ENCODE peak calls at places on chromosomes 7 and 10, in four cellular contexts. A is IMR-90, Z is thoracic aorta, F is lower lobe of right lung. R is an unnamed sample.

GRCh38 chr10:132913559-132914115 is 28.7 kb downstream of the CFAP46 start:
- DNase-seq in A (no peak), Z (no peak), F (no peak), R (peak; percentile 43)

GRCh38 chr7:28018446-28018845 is 162.1 kb downstream of the JAZF1 start:
- DNase-seq in A (peak; percentile 70), Z (no peak), F (no peak), R (no peak)

GRCh38 chr7:100854146-100854895 is 1.8 kb downstream of the SLC12A9 start:
- DNase-seq in A (no peak), Z (no peak), F (no peak), R (no peak)

GRCh38 chr10:14952851-14953451 is 945 bp downstream of the DCLRE1C start:
- DNase-seq in A (peak; percentile 16), Z (no peak), F (no peak), R (no peak)

GRCh38 chr10:96720422-96721206 is at the start of gene PIK3AP1:
- DNase-seq in A (no peak), Z (no peak), F (peak; percentile 82), R (peak; percentile 88)

GRCh38 chr10:67978749-67979148 is 94.3 kb downstream of the SIRT1 start:
- DNase-seq in A (no peak), Z (no peak), F (no peak), R (no peak)

GRCh38 chr10:30185916-30186315 is 126.5 kb upstream of the JCAD start:
- DNase-seq in A (peak; percentile 90), Z (no peak), F (no peak), R (no peak)

GRCh38 chr7:111098011-111098925 is 7.3 kb downstream of the LRRN3 start:
- DNase-seq in A (peak; percentile 58), Z (no peak), F (no peak), R (no peak)

GRCh38 chr7:41333506-41333905 is 369.4 kb downstream of the INHBA start:
- DNase-seq in A (peak; percentile 87), Z (no peak), F (no peak), R (no peak)

GRCh38 chr7:51316262-51316665 is 345 bp downstream of the COBL start:
- DNase-seq in A (no peak), Z (no peak), F (peak; percentile 71), R (peak; percentile 83)

GRCh38 chr7:47228386-47229014 is 353.4 kb downstream of the TNS3 start:
- DNase-seq in A (no peak), Z (no peak), F (no peak), R (no peak)

GRCh38 chr10:67033878-67034277 is 108.0 kb downstream of the LRRTM3 start:
- DNase-seq in A (no peak), Z (no peak), F (no peak), R (no peak)

GRCh38 chr7:4880218-4880617 is 3.3 kb downstream of the RADIL start:
- DNase-seq in A (no peak), Z (no peak), F (peak; percentile 54), R (no peak)

DNA sequence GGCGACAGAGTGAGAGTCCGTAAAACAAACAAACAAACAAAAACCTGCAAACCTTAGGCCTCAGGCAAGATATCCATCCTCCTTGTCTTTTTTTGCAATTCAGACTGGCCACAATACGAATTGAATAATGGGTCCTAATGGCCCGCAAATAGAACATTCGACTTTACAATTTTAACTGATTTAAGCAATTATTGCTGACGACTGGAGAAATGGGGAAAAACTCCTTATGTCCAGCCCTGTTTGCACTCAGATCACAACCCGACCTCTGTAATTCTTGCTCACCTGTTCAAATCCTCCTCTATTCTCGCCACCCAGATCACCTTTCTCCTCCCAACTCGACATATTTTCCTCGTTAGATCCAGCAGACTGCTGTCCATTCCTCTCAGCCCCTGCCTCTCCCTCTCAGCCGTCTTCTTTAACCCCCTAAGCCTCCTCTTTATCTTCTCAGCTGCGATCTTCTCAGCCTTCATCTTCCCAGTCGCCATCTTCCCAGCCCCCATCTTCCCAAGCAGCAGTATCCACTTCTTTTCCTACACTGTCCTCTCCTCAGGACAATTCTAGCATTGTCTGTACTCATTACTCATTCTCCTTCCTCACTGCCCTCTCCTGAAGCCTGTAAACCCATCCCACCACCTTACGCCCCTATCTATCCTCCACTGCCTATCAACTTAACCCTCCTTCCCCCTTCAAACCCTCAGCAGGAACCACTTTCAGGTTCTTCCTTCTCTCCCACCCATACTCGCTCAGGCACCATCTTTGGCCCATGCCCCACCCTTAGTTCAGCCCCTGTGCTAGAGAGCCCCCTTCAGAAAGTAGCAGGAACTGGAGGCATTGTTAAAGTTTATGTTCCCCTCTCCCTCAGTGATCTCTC is 61.8 kb downstream of the LRRC17 start:
- DNase-seq in A (no peak), Z (no peak), F (no peak), R (no peak)
- TF ChIP-seq CTCF in A (no peak), Z (no peak), F (peak; percentile 9), R (peak; percentile 10)

DNA sequence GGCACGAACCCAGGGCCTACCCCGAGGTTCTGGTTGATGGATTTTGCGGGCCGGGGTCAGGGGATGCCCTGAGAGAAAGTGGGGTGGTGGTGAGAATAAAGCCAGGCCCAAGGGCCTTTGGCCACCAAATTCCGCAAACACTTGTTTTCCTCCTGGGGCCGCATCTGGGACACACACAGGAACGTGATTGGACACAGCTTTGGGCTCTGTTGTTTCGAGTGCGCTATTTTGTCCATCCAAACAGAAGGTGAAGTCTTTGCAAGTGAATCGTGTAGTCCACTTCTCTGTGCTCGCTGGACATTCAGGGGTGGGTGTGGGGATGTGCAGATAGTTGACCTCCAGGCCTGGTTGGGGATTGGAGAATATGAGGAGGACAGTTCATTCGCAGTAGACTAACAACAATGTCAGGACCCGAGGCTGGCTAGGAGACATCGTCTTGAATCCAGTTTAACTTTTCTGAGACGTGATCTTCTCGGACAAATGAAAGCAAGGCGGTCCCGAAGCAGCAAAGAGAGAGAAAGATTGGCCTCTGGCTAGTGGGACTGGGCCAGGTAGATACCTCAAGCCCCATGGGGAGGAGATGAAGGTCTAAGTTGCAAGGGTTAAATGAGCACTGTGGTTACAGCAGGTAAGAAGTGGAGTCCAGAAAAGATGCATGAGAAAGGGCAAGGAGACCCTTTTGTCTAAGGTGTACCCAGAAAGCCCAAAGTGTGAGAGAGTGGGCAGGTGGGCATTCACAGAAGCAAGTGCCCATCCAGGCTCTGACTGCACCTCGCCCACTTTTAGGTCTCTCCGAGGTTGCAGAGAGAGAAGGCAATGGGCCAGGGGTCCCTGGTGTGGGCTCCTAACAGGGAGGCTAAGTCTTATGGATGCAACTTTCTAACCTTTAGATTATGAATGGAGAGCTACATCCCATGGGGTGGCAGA is 761 bp upstream of the FAM131B start:
- DNase-seq in A (no peak), Z (no peak), F (no peak), R (no peak)
- H3K4me3 ChIP-seq in A (peak overlapping the region; percentile 84), Z (peak overlapping the region; percentile 75), F (peak overlapping the region; percentile 60), R (peak overlapping the region; percentile 52)

GRCh38 chr10:23656735-23657134 is 217.9 kb downstream of the OTUD1 start:
- DNase-seq in A (no peak), Z (no peak), F (no peak), R (no peak)
- TF ChIP-seq CTCF in A (no peak), Z (peak; percentile 24), F (peak; percentile 44), R (peak; percentile 50)

GRCh38 chr7:157000047-157000726 is 10.3 kb downstream of the MNX1 start:
- DNase-seq in A (no peak), Z (no peak), F (no peak), R (no peak)
- H3K4me3 ChIP-seq in A (peak overlapping the region; percentile 23), Z (peak overlapping the region; percentile 71), F (peak overlapping the region; percentile 60), R (peak overlapping the region; percentile 52)

GRCh38 chr10:49650724-49651034 is 28.8 kb upstream of the C10orf53 start:
- DNase-seq in A (no peak), Z (no peak), F (no peak), R (no peak)
- TF ChIP-seq CTCF in A (no peak), Z (no peak), F (no peak), R (no peak)

GRCh38 chr10:78396754-78397153 is 363.1 kb downstream of the RPS24 start:
- DNase-seq in A (no peak), Z (no peak), F (no peak), R (no peak)

GRCh38 chr10:78401882-78402367 is 368.3 kb downstream of the RPS24 start:
- DNase-seq in A (no peak), Z (no peak), F (no peak), R (peak; percentile 58)

GRCh38 chr10:78397796-78398195 is 364.1 kb downstream of the RPS24 start:
- DNase-seq in A (no peak), Z (no peak), F (no peak), R (no peak)

GRCh38 chr10:78395162-78395561 is 361.5 kb downstream of the RPS24 start:
- DNase-seq in A (no peak), Z (no peak), F (no peak), R (no peak)

GRCh38 chr10:78398385-78398784 is 364.7 kb downstream of the RPS24 start:
- DNase-seq in A (no peak), Z (no peak), F (no peak), R (no peak)
- H3K4me3 ChIP-seq in A (no peak overlapping the region), Z (no peak overlapping the region), F (no peak overlapping the region), R (no peak overlapping the region)

GRCh38 chr10:121664671-121665070 is 66.4 kb upstream of the FGFR2 start:
- DNase-seq in A (no peak), Z (no peak), F (no peak), R (no peak)

GRCh38 chr10:121668336-121669009 is 70.2 kb upstream of the FGFR2 start:
- DNase-seq in A (no peak), Z (peak; percentile 30), F (peak; percentile 58), R (peak; percentile 69)

GRCh38 chr10:121662945-121663917 is 65.0 kb upstream of the FGFR2 start:
- DNase-seq in A (no peak), Z (no peak), F (no peak), R (no peak)

GRCh38 chr10:121667948-121668335 is 69.7 kb upstream of the FGFR2 start:
- DNase-seq in A (no peak), Z (no peak), F (no peak), R (no peak)

DNA sequence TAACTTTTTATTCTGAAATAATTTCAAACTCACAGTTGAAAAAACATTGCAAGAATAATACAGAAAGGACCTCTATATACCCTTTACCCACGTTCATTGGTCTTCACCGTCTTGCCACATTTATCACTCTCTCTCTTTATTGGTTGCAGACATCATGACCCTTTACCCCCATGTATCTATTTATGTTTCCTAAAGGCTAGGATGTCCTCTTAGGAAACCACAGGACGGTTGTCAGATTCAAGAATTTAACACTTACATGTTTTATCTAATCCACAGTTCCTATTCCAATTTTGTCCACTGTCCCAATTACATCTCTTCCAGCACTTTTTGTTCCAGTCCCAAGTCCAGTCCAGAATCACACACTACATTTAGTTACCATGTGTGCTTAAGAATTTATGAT is 67.6 kb upstream of the FGFR2 start:
- DNase-seq in A (no peak), Z (no peak), F (no peak), R (no peak)
- TF ChIP-seq CTCF in A (no peak), Z (no peak), F (no peak), R (no peak)

GRCh38 chr10:46555713-46556514 is 544 bp downstream of the GPRIN2 start:
- DNase-seq in A (no peak), Z (peak; percentile 1), F (peak; percentile 73), R (peak; percentile 88)
- H3K4me3 ChIP-seq in A (peak overlapping the region; percentile 15), Z (peak overlapping the region; percentile 69), F (peak overlapping the region; percentile 60), R (peak overlapping the region; percentile 54)